ENCODE peak calls at places on chromosome 12, in ten cellular contexts. R, Y, U, A, G, F, Q, L, X and B are unnamed samples.

GRCh38 chr12:56518570-56518969 is 3.0 kb upstream of the RBMS2 start:
- DNase-seq in R (no peak), Y (no peak), U (no peak), A (no peak), G (no peak), F (no peak), Q (no peak), L (no peak), X (no peak), B (no peak)

GRCh38 chr12:55396326-55396725 is 4.0 kb upstream of the OR6C65 start:
- DNase-seq in R (no peak), Y (no peak), U (no peak), A (no peak), G (no peak), F (no peak), Q (no peak), L (no peak), X (no peak), B (no peak)

GRCh38 chr12:597926-598568 is 65.2 kb downstream of the NINJ2 start:
- DNase-seq in R (no peak), Y (no peak), U (no peak), A (peak; percentile 33), G (no peak), F (no peak), Q (no peak), L (no peak), X (no peak), B (no peak)

GRCh38 chr12:110694330-110694891 is 5.5 kb upstream of the HVCN1 start:
- DNase-seq in R (no peak), Y (peak; percentile 37), U (no peak), A (peak; percentile 70), G (no peak), F (no peak), Q (no peak), L (peak; percentile 39), X (peak; percentile 83), B (no peak)

GRCh38 chr12:114692558-114693531 is 8.9 kb upstream of the TBX3 start:
- DNase-seq in R (no peak), Y (no peak), U (no peak), A (peak; percentile 55), G (no peak), F (no peak), Q (peak; percentile 68), L (no peak), X (no peak), B (no peak)

GRCh38 chr12:15677696-15678095 is 111.5 kb downstream of the EPS8 start:
- DNase-seq in R (no peak), Y (no peak), U (no peak), A (no peak), G (no peak), F (no peak), Q (no peak), L (no peak), X (no peak), B (no peak)

GRCh38 chr12:53492830-53493609 is 6.2 kb downstream of the MAP3K12 start:
- DNase-seq in R (peak; percentile 92), Y (peak; percentile 96), U (peak; percentile 64), A (peak; percentile 97), G (peak; percentile 46), F (peak; percentile 86), Q (peak; percentile 97), L (peak; percentile 93), X (peak; percentile 98), B (no peak)

GRCh38 chr12:102883204-102883799 is 33.7 kb downstream of the PAH start:
- DNase-seq in R (peak; percentile 60), Y (peak; percentile 57), U (peak; percentile 10), A (no peak), G (no peak), F (peak; percentile 13), Q (peak; percentile 75), L (peak; percentile 35), X (no peak), B (no peak)

DNA sequence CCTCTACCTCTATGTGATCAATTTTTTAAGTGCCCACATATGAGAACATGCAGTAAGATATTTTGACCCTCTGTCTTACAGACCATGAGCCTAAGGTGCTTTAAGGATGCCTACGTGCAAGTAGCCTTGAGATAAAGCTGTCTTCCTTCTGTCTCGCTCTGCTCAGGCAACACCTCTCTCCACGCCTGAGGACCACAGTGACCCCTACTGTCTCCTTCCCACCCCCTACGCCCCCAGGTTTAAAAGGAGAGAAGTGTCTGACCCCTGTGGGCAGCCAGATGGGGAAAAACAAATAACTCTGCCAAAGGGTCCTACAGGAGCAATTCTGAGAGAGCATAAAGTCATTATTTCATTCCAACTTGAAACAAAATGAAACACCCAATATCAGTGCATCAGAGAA is 286.4 kb upstream of the TMEM132C start:
- DNase-seq in R (no peak), Y (peak; percentile 2), U (no peak), A (no peak), G (no peak), F (no peak), Q (peak; percentile 15), L (no peak), X (no peak), B (no peak)
- H3K4me1 ChIP-seq in R (no peaks in the 10 kb centered on the region), Y (no peaks in the 10 kb centered on the region), U (no peaks in the 10 kb centered on the region), A (no peaks in the 10 kb centered on the region), G (no peaks in the 10 kb centered on the region), F (no peaks in the 10 kb centered on the region), Q (no peaks in the 10 kb centered on the region), L (no peaks in the 10 kb centered on the region), X (no peaks in the 10 kb centered on the region), B (no peaks in the 10 kb centered on the region)

GRCh38 chr12:7934560-7935463 is 1.2 kb downstream of the SLC2A3 start:
- DNase-seq in R (no peak), Y (peak; percentile 22), U (no peak), A (no peak), G (no peak), F (no peak), Q (no peak), L (no peak), X (no peak), B (no peak)

GRCh38 chr12:7933255-7933726 is 2.7 kb downstream of the SLC2A3 start:
- DNase-seq in R (peak; percentile 57), Y (peak; percentile 83), U (peak; percentile 94), A (peak; percentile 88), G (peak; percentile 79), F (peak; percentile 71), Q (peak; percentile 97), L (peak; percentile 67), X (peak; percentile 85), B (peak; percentile 90)

GRCh38 chr12:7934153-7934552 is 1.8 kb downstream of the SLC2A3 start:
- DNase-seq in R (no peak), Y (peak; percentile 58), U (no peak), A (no peak), G (no peak), F (no peak), Q (no peak), L (no peak), X (no peak), B (no peak)

GRCh38 chr12:7935773-7936581 is at the start of gene SLC2A3:
- DNase-seq in R (peak; percentile 32), Y (peak; percentile 87), U (no peak), A (peak; percentile 75), G (peak; percentile 65), F (peak; percentile 53), Q (peak; percentile 90), L (peak; percentile 53), X (no peak), B (peak; percentile 91)

DNA sequence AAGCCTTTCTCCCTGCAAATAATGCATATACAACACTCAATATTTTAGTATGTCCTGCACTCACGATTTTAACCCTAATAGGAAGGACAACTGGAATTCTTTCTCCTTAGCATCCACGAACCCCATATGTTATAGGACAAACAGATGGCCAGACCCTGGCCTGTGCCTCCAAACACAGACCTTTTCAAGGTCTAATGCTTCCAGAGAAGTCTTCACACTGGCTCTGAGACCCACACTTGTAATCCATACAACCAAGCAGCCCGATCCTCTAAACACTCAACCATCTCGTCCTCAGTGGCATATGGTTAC is 569 bp downstream of the SLC2A3 start:
- DNase-seq in R (no peak), Y (peak; percentile 39), U (no peak), A (no peak), G (no peak), F (no peak), Q (no peak), L (no peak), X (no peak), B (no peak)
- H3K4me3 ChIP-seq in R (peak overlapping the region; percentile 35), Y (peak overlapping the region; percentile 90), U (peak overlapping the region; percentile 27), A (peak overlapping the region; percentile 54), G (peak overlapping the region; percentile 83), F (peak overlapping the region; percentile 83), Q (peak overlapping the region; percentile 95), L (peak overlapping the region; percentile 38), X (peak overlapping the region; percentile 63), B (peak overlapping the region; percentile 54)

GRCh38 chr12:26830358-26830757 is 2.6 kb downstream of the ITPR2 start:
- DNase-seq in R (no peak), Y (no peak), U (no peak), A (no peak), G (no peak), F (no peak), Q (no peak), L (no peak), X (no peak), B (no peak)

GRCh38 chr12:26830783-26831601 is 2.0 kb downstream of the ITPR2 start:
- DNase-seq in R (no peak), Y (no peak), U (no peak), A (no peak), G (no peak), F (no peak), Q (peak; percentile 30), L (no peak), X (no peak), B (no peak)

GRCh38 chr12:26833692-26834168 is 736 bp upstream of the ITPR2 start:
- DNase-seq in R (peak; percentile 55), Y (peak; percentile 28), U (no peak), A (peak; percentile 73), G (no peak), F (no peak), Q (peak; percentile 88), L (peak; percentile 62), X (peak; percentile 88), B (no peak)

GRCh38 chr12:26831959-26832816 is 806 bp downstream of the ITPR2 start:
- DNase-seq in R (peak; percentile 58), Y (peak; percentile 79), U (peak; percentile 19), A (peak; percentile 88), G (no peak), F (no peak), Q (peak; percentile 58), L (peak; percentile 64), X (peak; percentile 94), B (no peak)

GRCh38 chr12:26832817-26833691 is at the start of gene ITPR2:
- DNase-seq in R (peak; percentile 96), Y (peak; percentile 90), U (peak; percentile 74), A (peak; percentile 97), G (peak; percentile 60), F (peak; percentile 73), Q (peak; percentile 97), L (peak; percentile 97), X (peak; percentile 98), B (no peak)
- TF ChIP-seq POLR2AphosphoS5 in R (peak; percentile 93), Y (no peak), U (peak; percentile 88), A (peak; percentile 93), G (peak; percentile 76), F (no peak), Q (peak; percentile 94), L (peak; percentile 94), X (peak; percentile 97), B (peak; percentile 38)

DNA sequence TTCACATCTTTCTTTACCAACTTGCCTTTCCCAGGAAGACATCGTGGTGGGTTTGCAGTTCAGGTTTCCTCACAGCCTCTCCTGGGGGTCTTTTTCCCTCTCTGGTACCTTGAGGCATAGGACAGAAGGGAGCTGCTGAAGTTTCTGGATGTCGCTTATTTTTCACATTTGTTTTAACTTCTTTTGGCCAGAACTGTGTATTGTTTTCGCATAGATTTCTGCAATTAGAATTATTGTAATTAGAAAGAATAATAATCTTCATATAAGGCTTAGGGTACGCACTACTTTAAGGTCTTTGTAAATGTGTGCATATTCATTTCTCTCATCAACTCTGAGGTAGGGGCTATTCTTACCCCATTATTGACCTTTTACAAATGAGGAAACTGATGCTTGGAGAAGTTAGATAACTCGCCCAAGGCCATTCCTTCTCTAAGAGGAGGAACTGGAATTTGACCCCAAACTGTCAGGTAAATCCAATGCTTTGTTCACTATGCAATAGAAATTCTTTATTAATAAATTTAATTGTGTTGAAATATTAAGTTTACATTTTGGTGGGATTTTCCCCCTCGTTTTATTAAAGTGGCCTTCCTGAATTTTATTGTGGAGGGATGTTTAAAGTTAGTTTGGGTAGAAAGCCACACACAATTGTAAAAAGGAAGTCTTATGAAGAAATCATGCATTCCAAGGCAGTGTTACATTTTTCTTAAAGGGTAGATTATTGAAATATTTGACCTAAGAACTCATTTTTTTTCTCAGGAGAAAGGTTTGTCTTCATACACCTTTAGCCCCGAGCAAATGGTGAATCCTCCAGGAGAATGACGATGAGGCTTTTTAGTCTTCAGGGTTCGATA is 12.1 kb upstream of the SLC38A2 start:
- DNase-seq in R (no peak), Y (peak; percentile 35), U (no peak), A (no peak), G (no peak), F (no peak), Q (no peak), L (no peak), X (no peak), B (no peak)
- H3K4me1 ChIP-seq in R (peaks cover 47% of the 10 kb centered on the region), Y (peaks cover 53% of the 10 kb centered on the region), U (peaks cover 67% of the 10 kb centered on the region), A (peaks cover 63% of the 10 kb centered on the region), G (peaks cover 33% of the 10 kb centered on the region), F (peaks cover 15% of the 10 kb centered on the region), Q (peaks cover 57% of the 10 kb centered on the region), L (peaks cover 40% of the 10 kb centered on the region), X (peaks cover 62% of the 10 kb centered on the region), B (peaks cover 66% of the 10 kb centered on the region)